ENCODE peak calls at places on chromosomes 1 and 21, in four cellular contexts. Q is small intestine, P is DMS79, K is HEK293T. W is an unnamed sample.

GRCh38 chr1:36542962-36543515 is 60.3 kb upstream of the CSF3R start:
- DNase-seq in Q (no peak), P (no peak), K (peak), W (no peak)

GRCh38 chr1:172002725-172003345 is 161.5 kb downstream of the DNM3 start:
- DNase-seq in Q (peak), P (peak), K (peak), W (peak)

GRCh38 chr1:244137725-244138124 is 86.6 kb downstream of the ZBTB18 start:
- DNase-seq in Q (no peak), P (no peak), K (no peak), W (no peak)

GRCh38 chr1:14738235-14738634 is 139.8 kb downstream of the KAZN start:
- DNase-seq in Q (peak), P (peak), K (no peak), W (no peak)

GRCh38 chr1:151458936-151459330 is 361 bp downstream of the POGZ start:
- DNase-seq in Q (peak), P (peak), K (peak), W (peak)

GRCh38 chr1:61183471-61184034 is 101.2 kb downstream of the NFIA start:
- DNase-seq in Q (peak), P (peak), K (no peak), W (peak)

GRCh38 chr1:200415693-200416593 is 6.1 kb upstream of the ZNF281 start:
- DNase-seq in Q (no peak), P (no peak), K (no peak), W (peak)

GRCh38 chr1:216927111-216927510 is 203.9 kb upstream of the ESRRG start:
- DNase-seq in Q (no peak), P (no peak), K (no peak), W (no peak)

GRCh38 chr1:212683357-212683722 is 16.3 kb downstream of the BATF3 start:
- DNase-seq in Q (no peak), P (no peak), K (no peak), W (no peak)

GRCh38 chr1:232481091-232481490 is 148.8 kb downstream of the SIPA1L2 start:
- DNase-seq in Q (no peak), P (no peak), K (no peak), W (no peak)

GRCh38 chr1:63894627-63895256 is 120.9 kb downstream of the ROR1 start:
- DNase-seq in Q (no peak), P (no peak), K (no peak), W (no peak)

GRCh38 chr21:44326272-44326647 is 12.9 kb downstream of the CFAP410 start:
- DNase-seq in Q (no peak), P (no peak), K (no peak), W (no peak)

GRCh38 chr21:40074198-40074597 is 207.0 kb downstream of the PCP4 start:
- DNase-seq in Q (no peak), P (no peak), K (no peak), W (no peak)

GRCh38 chr1:225711236-225711937 is 58.5 kb upstream of the ENAH start:
- DNase-seq in Q (peak), P (no peak), K (no peak), W (peak)

GRCh38 chr1:236391008-236391407 is 3.1 kb upstream of the EDARADD start:
- DNase-seq in Q (no peak), P (no peak), K (no peak), W (no peak)

GRCh38 chr1:215453440-215453839 is 113.7 kb upstream of the KCTD3 start:
- DNase-seq in Q (no peak), P (no peak), K (no peak), W (no peak)

W was measured in hepatocyte.